ENCODE peak calls at places on chromosomes 11 and 22, in five cellular contexts. S is breast epithelium, C is kidney, T is right atrium auricular region, H is K562. Q is an unnamed sample. For H3K4me1, the result is how much of the 10 kb centered on the place peaks cover.

GRCh38 chr11:60984616-60985015 is 13.1 kb downstream of the CD6 start:
- DNase-seq in S (no peak), T (no peak), C (no peak), H (no peak), Q (no peak)

GRCh38 chr11:72781063-72781312 is 12.9 kb downstream of the STARD10 start:
- DNase-seq in H (no peak), S (peak), T (no peak), C (no peak), Q (peak)

GRCh38 chr11:75078233-75078632 is 18.4 kb downstream of the OR2AT4 start:
- DNase-seq in H (no peak), C (no peak), S (no peak), T (no peak), Q (no peak)

GRCh38 chr11:19959697-19960096 is 200.6 kb downstream of the DBX1 start:
- DNase-seq in C (no peak), H (no peak), S (no peak), T (no peak), Q (no peak)

GRCh38 chr11:3115321-3115720 is 49.8 kb downstream of the OSBPL5 start:
- DNase-seq in T (no peak), S (no peak), C (no peak), H (no peak), Q (no peak)

GRCh38 chr11:78840190-78840589 is 265.5 kb upstream of the NARS2 start:
- DNase-seq in H (no peak), S (no peak), C (no peak), T (no peak), Q (peak)

GRCh38 chr11:78940500-78941225 is 366.0 kb upstream of the NARS2 start:
- DNase-seq in S (no peak), C (no peak), H (no peak), T (no peak), Q (no peak)

GRCh38 chr11:76225122-76225584 is 18.9 kb upstream of the WNT11 start:
- DNase-seq in S (no peak), T (peak), C (peak), H (no peak), Q (no peak)

GRCh38 chr11:50075856-50076255 is 43.2 kb downstream of the OR4C45 start:
- DNase-seq in T (no peak), H (no peak), S (no peak), C (no peak), Q (no peak)

GRCh38 chr11:58787903-58788302 is 56.2 kb upstream of the GLYAT start:
- DNase-seq in T (no peak), S (no peak), C (no peak), H (no peak), Q (no peak)

GRCh38 chr22:20384865-20385264 is 9.1 kb upstream of the ZNF74 start:
- DNase-seq in C (no peak), T (no peak), H (no peak), S (no peak), Q (no peak)

GRCh38 chr11:1073261-1073724 is 1.4 kb upstream of the MUC2 start:
- DNase-seq in T (no peak), S (peak), H (no peak), C (peak), Q (no peak)

GRCh38 chr11:22458141-22458540 is 120.0 kb downstream of the SLC17A6 start:
- DNase-seq in C (no peak), T (no peak), S (no peak), H (no peak), Q (no peak)

GRCh38 chr11:2860636-2861035 is 24.9 kb downstream of the CDKN1C start:
- DNase-seq in S (no peak), C (no peak), T (no peak), H (peak), Q (peak)

GRCh38 chr22:25791556-25791955 is 49.6 kb downstream of the MYO18B start:
- DNase-seq in T (no peak), S (no peak), H (no peak), C (no peak), Q (no peak)

GRCh38 chr11:111260761-111261160 is 15.2 kb downstream of the POU2AF2 start:
- DNase-seq in C (no peak), S (no peak), T (no peak), H (no peak), Q (no peak)

GRCh38 chr11:42175203-42175602 is 715.8 kb upstream of the LRRC4C start:
- DNase-seq in H (no peak), C (no peak), S (no peak), T (no peak), Q (peak)

GRCh38 chr11:61480936-61481335 is 27.6 kb upstream of the LRRC10B start:
- DNase-seq in H (no peak), T (no peak), S (no peak), C (no peak), Q (peak)

GRCh38 chr11:69364901-69365300 is 70.9 kb downstream of the MYEOV start:
- DNase-seq in T (no peak), C (no peak), S (no peak), H (no peak), Q (no peak)

GRCh38 chr11:119284344-119285157 is 32.4 kb downstream of the MCAM start:
- DNase-seq in S (no peak), H (no peak), C (no peak), T (no peak), Q (peak)

GRCh38 chr22:39356464-39356863 is 6.7 kb downstream of the SYNGR1 start:
- DNase-seq in C (no peak), T (no peak), H (no peak), S (peak), Q (no peak)

GRCh38 chr11:105609832-105610781 is at the start of gene GRIA4:
- DNase-seq in S (peak), T (no peak), C (peak), H (no peak), Q (peak)

GRCh38 chr22:35401863-35402262 is 1.9 kb downstream of the MCM5 start:
- DNase-seq in H (no peak), S (no peak), C (no peak), T (no peak), Q (no peak)

GRCh38 chr11:45031912-45032519 is 81.3 kb upstream of the TP53I11 start:
- DNase-seq in T (peak), S (no peak), C (no peak), H (no peak), Q (no peak)

GRCh38 chr11:87019582-87020271 is 18.0 kb upstream of the TMEM135 start:
- DNase-seq in T (no peak), C (no peak), S (no peak), H (no peak), Q (no peak)

GRCh38 chr11:46277623-46278386 is at the start of gene CREB3L1:
- DNase-seq in S (no peak), H (peak), C (peak), T (no peak), Q (peak)

GRCh38 chr11:121482231-121483129 is 29.7 kb upstream of the SORL1-AS1 start:
- DNase-seq in T (no peak), C (no peak), S (peak), H (no peak), Q (peak)
- H3K4me1 ChIP-seq in T (under half), C (under half), S (under half), H (under half), Q (under half)

GRCh38 chr22:42344391-42344861 is 74.0 kb upstream of the TCF20 start:
- DNase-seq in H (no peak), S (no peak), C (no peak), T (no peak), Q (peak)
- H3K27ac ChIP-seq in H (no peak), S (peak), C (no peak), T (peak), Q (peak)

DNA sequence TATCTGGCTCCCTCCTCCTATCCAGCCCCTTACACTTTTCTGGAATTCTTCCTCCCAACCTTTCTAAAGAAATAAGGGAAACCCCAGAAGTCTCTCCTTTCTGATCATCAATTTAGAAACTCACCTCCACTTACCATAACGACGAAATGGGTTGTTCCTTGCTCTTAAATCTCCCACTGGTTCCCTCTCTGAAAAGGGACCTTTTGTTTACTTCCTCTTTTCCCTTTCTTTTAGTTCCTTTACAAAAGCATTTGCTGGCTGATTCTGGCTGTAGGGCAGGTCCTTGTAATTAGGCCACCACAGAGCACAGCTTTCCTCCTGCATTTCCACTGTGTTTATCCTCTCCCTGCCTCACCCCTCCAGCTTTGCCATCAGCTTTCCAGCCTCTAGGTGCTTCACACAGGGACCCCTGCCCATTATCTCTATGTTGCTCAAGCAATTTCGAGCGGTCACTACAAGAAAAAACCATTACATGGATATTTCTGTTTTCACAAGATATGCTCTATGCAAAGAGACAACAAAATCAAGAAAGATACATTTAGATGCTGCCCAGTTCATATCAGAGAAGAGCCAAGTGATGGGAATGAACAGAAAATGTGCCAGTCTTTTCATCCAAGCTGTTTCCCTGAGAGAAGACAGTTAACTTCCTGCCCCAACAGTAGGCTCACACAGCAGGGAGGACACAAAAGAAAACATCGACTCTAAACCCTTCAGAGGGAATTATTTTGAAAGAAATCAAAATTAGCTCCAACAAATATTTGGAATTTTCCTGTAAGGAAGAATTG is 11.8 kb downstream of the JAML start:
- DNase-seq in C (no peak), H (no peak), T (no peak), S (no peak), Q (no peak)
- H3K4me1 ChIP-seq in C (under half), H (under half), T (under half), S (under half), Q (under half)

GRCh38 chr11:7486731-7487130 is 1.4 kb downstream of the OLFML1 start:
- DNase-seq in H (no peak), T (no peak), S (no peak), C (no peak), Q (peak)
- H3K27ac ChIP-seq in H (no peak), T (peak), S (no peak), C (no peak), Q (no peak)

DNA sequence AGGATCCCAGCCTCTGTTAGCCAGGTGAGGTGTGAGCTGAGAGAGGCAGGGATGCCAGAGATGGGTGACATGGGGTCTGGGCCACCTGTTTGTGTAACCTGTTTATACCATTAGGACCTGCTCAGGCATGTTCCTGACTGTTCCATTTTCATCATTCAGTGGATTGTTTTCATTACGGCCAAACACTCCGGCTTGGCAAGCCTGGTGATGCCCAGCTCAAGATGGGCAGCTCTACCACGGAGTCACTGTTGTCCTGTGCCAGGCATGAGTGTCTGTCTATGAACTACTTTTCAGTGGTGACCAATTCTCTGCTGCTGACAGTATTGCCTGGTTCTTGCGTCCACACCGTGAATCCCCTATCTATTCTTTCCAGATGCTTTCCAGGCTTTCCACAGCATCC is 71.5 kb upstream of the SLC22A12 start:
- DNase-seq in S (peak), C (no peak), H (no peak), T (no peak), Q (no peak)
- H3K4me1 ChIP-seq in S (under half), C (under half), H (under half), T (under half), Q (under half)